ENCODE peak calls at places on chromosomes 7 and 10, in seven cellular contexts. G is HCT116, W is PC-3, I is neural progenitor cell, Q is HepG2, J is H1, R is H9. C is an unnamed sample. For H3K79me2, the result is how much of the 10 kb centered on the place peaks cover.

GRCh38 chr7:84291756-84292155 is 97.2 kb upstream of the SEMA3A start:
- DNase-seq in J (no peak), I (peak), R (no peak), W (no peak), Q (no peak), G (no peak), C (no peak)

GRCh38 chr7:17447728-17448478 is 149.5 kb downstream of the AHR start:
- DNase-seq in I (no peak), R (no peak), Q (no peak), W (peak), J (no peak), G (no peak), C (no peak)

GRCh38 chr10:115222039-115222438 is 128.9 kb downstream of the ATRNL1 start:
- DNase-seq in G (no peak), I (no peak), W (no peak), R (no peak), J (no peak), Q (no peak), C (no peak)

GRCh38 chr7:120985839-120986238 is 2.7 kb upstream of the CPED1 start:
- DNase-seq in W (no peak), G (no peak), J (no peak), Q (no peak), R (no peak), I (no peak), C (no peak)

GRCh38 chr7:139693651-139694388 is 84.0 kb downstream of the HIPK2 start:
- DNase-seq in G (no peak), R (no peak), Q (no peak), I (no peak), J (no peak), W (no peak), C (no peak)

GRCh38 chr10:84352251-84352842 is 24.0 kb downstream of the CCSER2 start:
- DNase-seq in R (peak), J (no peak), I (peak), G (peak), Q (peak), W (peak), C (peak)

GRCh38 chr10:100912013-100912608 is 652 bp upstream of the SLF2 start:
- DNase-seq in R (no peak), Q (no peak), W (no peak), I (no peak), G (no peak), J (no peak), C (no peak)

GRCh38 chr10:132716691-132717490 is 69.1 kb downstream of the NKX6-2 start:
- DNase-seq in R (no peak), G (no peak), I (no peak), Q (no peak), W (no peak), J (no peak), C (no peak)

GRCh38 chr10:11587860-11588259 is 23.6 kb downstream of the USP6NL start:
- DNase-seq in I (no peak), Q (no peak), R (no peak), G (no peak), W (peak), J (no peak), C (peak)

DNA sequence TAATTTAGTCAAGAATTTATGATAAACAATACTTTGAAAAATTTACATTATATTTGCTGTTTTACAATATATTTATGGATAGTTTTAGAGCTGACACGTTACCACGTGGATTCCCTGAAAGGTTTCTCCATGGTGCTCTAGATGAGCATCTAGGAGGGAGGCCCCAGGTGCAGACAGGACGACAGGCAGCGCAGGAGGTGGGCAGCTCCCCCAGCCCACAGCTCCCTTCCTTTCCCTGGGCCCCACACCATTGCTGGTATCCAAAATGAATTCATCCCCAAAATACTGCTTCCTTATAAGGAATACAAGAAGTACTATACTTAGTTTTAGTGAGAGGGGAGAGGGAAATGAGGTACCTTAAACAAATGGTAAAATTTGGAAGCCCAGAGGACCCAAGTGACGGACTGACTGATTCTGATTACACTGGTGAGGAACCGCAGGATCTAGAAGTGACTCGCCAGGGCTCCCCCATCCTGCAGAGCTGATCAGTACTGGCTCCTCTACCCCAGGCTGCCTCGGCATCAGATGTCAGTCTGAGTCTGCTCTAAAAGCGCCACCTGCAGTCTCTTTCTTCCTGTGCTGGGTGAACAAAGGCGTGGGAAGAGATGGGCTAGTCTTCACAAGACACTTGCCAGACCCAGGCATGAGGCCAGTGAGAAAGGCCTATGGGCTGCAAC is 89.2 kb downstream of the DLG5 start:
- DNase-seq in Q (no peak), J (no peak), W (peak), R (peak), I (peak), G (no peak), C (no peak)
- TF ChIP-seq CTCF in Q (peak), J (peak), W (peak), R (peak), I (peak), G (peak), C (no peak)

DNA sequence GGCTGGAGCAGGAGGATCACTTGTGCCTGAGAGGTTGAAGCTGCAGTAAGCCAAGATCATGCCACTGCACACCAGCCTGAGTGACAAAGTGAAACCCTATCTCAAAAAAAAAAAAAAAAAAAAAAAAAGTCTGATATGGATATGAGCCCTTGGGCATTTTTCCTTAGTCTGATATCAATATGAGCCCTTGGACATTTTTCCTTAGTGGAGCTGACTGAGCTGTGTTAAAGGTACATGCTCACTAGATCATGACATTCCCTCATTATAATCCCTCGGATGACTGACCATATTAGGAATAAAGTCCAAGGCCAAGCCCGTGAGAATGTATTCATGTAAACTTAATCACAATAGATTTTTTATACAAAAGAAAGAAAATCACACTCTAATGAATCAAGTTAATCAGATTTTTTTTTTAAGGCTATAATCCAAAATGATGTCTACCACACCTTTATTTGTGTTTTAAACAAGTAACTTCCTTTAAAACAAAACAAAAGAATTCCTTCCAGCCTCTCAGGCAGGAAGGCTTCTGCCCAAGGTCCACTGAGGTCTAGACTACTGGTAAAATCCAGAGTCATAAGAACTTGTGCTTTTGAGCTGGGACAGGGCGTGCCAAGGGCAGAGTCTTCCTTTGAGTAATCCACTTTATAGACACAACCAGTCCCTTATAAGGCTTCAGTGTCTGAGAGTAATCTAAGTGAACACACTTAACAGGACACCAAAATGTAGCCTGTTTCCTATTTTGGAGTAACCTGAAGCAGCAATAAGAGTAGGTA is 5.5 kb downstream of the PPA1 start:
- DNase-seq in R (no peak), Q (peak), I (no peak), J (no peak), G (no peak), W (peak), C (no peak)
- H3K79me2 ChIP-seq in R (under half), Q (half or more), I (half or more), J (under half), G (half or more), W (half or more), C (half or more)

GRCh38 chr10:15124190-15124589 is 27.0 kb downstream of the RPP38 start:
- DNase-seq in G (no peak), Q (no peak), J (no peak), W (no peak), R (no peak), I (no peak), C (no peak)
- H3K4me2 ChIP-seq in G (no peak), Q (no peak), J (no peak), W (peak), R (no peak), I (no peak), C (no peak)

GRCh38 chr7:111931958-111932357 is 274.2 kb downstream of the DOCK4 start:
- DNase-seq in I (no peak), R (no peak), J (no peak), W (no peak), Q (peak), G (no peak), C (no peak)

GRCh38 chr7:111931016-111931517 is 275.1 kb downstream of the DOCK4 start:
- DNase-seq in J (no peak), R (peak), Q (peak), I (peak), W (peak), G (peak), C (no peak)

GRCh38 chr7:111927383-111928019 is 278.7 kb downstream of the DOCK4 start:
- DNase-seq in I (no peak), W (no peak), R (no peak), G (no peak), J (no peak), Q (no peak), C (no peak)

GRCh38 chr7:111933614-111934013 is 272.6 kb downstream of the DOCK4 start:
- DNase-seq in I (no peak), R (no peak), Q (no peak), W (no peak), G (no peak), J (no peak), C (no peak)

DNA sequence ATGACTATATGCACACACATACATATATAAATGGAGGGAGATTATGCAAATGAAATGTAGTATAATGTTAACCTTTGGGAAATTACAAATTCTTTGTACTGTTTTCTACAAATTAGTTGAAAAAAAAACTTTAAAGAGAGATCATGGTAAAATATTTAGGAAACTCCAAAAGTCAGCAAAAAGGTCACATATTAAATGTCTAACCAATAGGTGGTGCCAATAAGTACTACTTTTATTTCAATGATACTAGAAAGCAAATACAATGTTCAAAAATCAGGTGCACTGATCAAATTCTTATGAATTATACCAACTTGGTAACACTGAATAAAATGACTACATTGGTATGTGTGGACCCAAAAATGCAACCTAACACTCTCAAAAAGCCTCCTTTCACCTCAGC is 276.9 kb downstream of the DOCK4 start:
- DNase-seq in Q (no peak), W (no peak), R (no peak), I (no peak), G (no peak), J (no peak), C (no peak)
- TF ChIP-seq CTCF in Q (no peak), W (peak), R (no peak), I (no peak), G (peak), J (no peak), C (no peak)

DNA sequence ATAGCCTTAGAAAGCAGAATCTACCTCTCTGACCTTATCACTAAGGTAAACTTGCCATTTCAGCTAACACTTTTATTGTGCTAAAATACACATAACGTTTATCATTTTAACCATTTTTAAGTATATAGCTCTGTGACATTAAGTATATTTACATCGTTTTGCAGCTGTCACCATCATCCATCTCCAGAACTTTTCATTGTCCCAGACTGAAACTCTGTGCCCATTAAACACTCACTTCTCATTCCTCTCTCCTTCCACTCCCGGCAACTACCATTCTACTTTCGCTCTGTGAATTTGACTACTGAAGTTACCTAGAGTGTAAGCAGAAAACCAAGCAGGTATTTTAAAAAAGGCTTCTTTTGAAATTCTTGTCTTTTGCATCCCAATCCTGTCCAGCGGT is 1.3 kb downstream of the DDX50 start:
- DNase-seq in R (no peak), G (no peak), Q (no peak), I (no peak), J (no peak), W (no peak), C (no peak)
- H3K79me2 ChIP-seq in R (under half), G (under half), Q (under half), I (half or more), J (under half), W (half or more), C (half or more)

C was measured in PC-9.